ENCODE peak calls at places on chromosomes 2 and 18, in five cellular contexts. J is GM12878, X is H1, E is HepG2, A is upper lobe of left lung. Q is an unnamed sample.

GRCh38 chr2:58204195-58204959 is 36.7 kb downstream of the FANCL start:
- DNase-seq in J (no peak), A (no peak), X (no peak), E (peak; percentile 93), Q (no peak)

GRCh38 chr2:228367356-228367755 is 185.9 kb upstream of the SPHKAP start:
- DNase-seq in J (no peak), A (no peak), X (no peak), E (no peak), Q (no peak)

GRCh38 chr2:128442053-128442751 is 123.5 kb upstream of the HS6ST1 start:
- DNase-seq in J (no peak), E (peak; percentile 57), X (peak; percentile 45), A (no peak), Q (no peak)

GRCh38 chr2:38187416-38188127 is 111.6 kb upstream of the CYP1B1 start:
- DNase-seq in J (no peak), X (no peak), E (no peak), A (no peak), Q (peak; percentile 81)

GRCh38 chr2:27315122-27315521 is 6.9 kb upstream of the UCN start:
- DNase-seq in X (no peak), A (no peak), J (no peak), E (no peak), Q (no peak)

GRCh38 chr2:236352761-236353593 is 88.8 kb upstream of the ASB18 start:
- DNase-seq in A (no peak), J (no peak), X (no peak), E (no peak), Q (no peak)

GRCh38 chr2:96408631-96409542 is 73.3 kb downstream of the NCAPH start:
- DNase-seq in J (no peak), E (peak; percentile 31), A (no peak), X (no peak), Q (no peak)

GRCh38 chr2:239869272-239870155 is 155.6 kb downstream of the NDUFA10 start:
- DNase-seq in A (no peak), E (no peak), J (no peak), X (peak; percentile 30), Q (no peak)

GRCh38 chr2:127640082-127641072 is 5.6 kb upstream of the GPR17 start:
- DNase-seq in J (no peak), A (peak; percentile 66), E (peak; percentile 44), X (peak; percentile 75), Q (no peak)

GRCh38 chr18:8584798-8585197 is 24.4 kb upstream of the RAB12 start:
- DNase-seq in J (no peak), X (no peak), A (no peak), E (no peak), Q (no peak)

GRCh38 chr2:68769586-68770270 is 35.1 kb downstream of the ARHGAP25 start:
- DNase-seq in J (no peak), X (no peak), A (no peak), E (no peak), Q (no peak)

GRCh38 chr2:68987051-68987503 is 12.6 kb downstream of the GKN1 start:
- DNase-seq in J (no peak), E (no peak), X (no peak), A (no peak), Q (peak; percentile 15)

GRCh38 chr2:103174711-103175110 is 412.9 kb downstream of the TMEM182 start:
- DNase-seq in E (no peak), J (no peak), X (no peak), A (no peak), Q (no peak)

GRCh38 chr2:226796840-226797288 is 2.8 kb downstream of the IRS1 start:
- DNase-seq in X (no peak), J (no peak), E (no peak), A (peak; percentile 53), Q (no peak)

GRCh38 chr18:72762505-72763122 is 105.2 kb downstream of the NETO1 start:
- DNase-seq in J (peak; percentile 12), E (peak; percentile 62), X (no peak), A (no peak), Q (peak; percentile 12)

GRCh38 chr2:8003462-8004075 is 678.3 kb upstream of the ID2 start:
- DNase-seq in J (no peak), E (no peak), X (no peak), A (peak; percentile 62), Q (peak; percentile 32)

GRCh38 chr18:52499646-52500045 is 159.6 kb downstream of the DCC start:
- DNase-seq in J (no peak), A (no peak), X (no peak), E (peak; percentile 33), Q (no peak)

GRCh38 chr2:224163573-224164307 is 124.7 kb upstream of the SERPINE2 start:
- DNase-seq in X (peak; percentile 4), J (no peak), A (no peak), E (no peak), Q (no peak)

GRCh38 chr18:36578871-36579270 is 249.9 kb downstream of the TPGS2 start:
- DNase-seq in E (no peak), X (no peak), J (no peak), A (no peak), Q (no peak)

GRCh38 chr2:50851891-50852290 is 180.0 kb downstream of the NRXN1 start:
- DNase-seq in A (no peak), X (no peak), J (no peak), E (no peak), Q (no peak)

GRCh38 chr2:225124311-225124832 is 82.1 kb upstream of the DOCK10 start:
- DNase-seq in J (no peak), A (no peak), E (no peak), X (no peak), Q (no peak)

GRCh38 chr2:157874997-157875719 is 972 bp downstream of the ACVR1 start:
- DNase-seq in J (no peak), A (no peak), X (no peak), E (no peak), Q (peak; percentile 46)

GRCh38 chr2:48423376-48423775 is 106.6 kb upstream of the STON1 start:
- DNase-seq in E (no peak), A (no peak), X (peak; percentile 6), J (no peak), Q (no peak)

GRCh38 chr2:224865016-224865415 is 148.9 kb upstream of the CCDC195 start:
- DNase-seq in X (no peak), E (no peak), J (no peak), A (no peak), Q (no peak)

GRCh38 chr2:145412155-145412554 is 892.2 kb upstream of the ZEB2 start:
- DNase-seq in X (no peak), E (no peak), A (no peak), J (no peak), Q (no peak)
- TF ChIP-seq EP300 in X (no peak), E (no peak), A (no peak), J (no peak), Q (no peak)

DNA sequence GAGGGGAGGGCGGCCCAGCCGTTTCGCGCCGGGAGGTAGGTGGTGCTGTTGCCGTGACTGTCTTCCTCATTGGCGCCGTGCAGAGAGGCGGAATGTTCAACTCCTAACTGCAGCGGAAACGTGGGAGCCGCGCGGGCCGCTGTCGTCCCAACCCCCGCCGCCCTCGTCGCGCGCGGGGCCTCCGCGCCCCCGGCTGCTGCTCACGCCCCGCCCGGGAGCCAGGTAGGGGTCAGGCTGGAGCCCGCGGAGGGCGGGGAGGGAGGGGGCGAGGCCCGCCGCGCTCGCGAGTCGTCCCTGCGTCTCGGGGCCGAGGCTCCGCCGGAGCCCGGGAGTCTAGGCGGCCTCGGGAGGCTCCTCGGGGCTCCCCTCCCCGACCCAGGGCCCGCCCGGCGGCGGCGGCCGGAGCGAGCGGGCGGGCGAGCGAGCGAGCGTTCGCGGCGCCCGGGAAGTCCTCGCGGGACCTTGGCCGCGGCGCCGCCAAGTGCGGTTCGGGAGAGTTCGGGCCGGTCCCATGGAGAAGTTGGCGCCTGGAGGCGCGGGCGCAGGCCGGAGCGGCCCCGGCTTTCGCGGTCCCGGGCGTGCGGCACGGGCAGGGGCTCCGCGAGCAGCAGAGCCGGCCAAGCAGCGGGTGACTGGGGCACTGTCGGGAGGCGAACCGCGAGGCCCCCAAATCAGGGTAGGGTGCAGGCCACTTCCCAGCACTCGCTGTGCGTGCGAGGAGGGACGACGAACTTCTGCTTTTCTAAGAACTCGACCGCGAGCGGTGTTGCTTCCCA is at the start of gene MAP3K20:
- DNase-seq in J (peak; percentile 9), E (peak; percentile 38), A (peak; percentile 94), X (peak; percentile 77), Q (peak; percentile 63)
- TF ChIP-seq CTCF in J (peak; percentile 28), E (peak; percentile 74), A (peak; percentile 52), X (no peak), Q (peak; percentile 49)

GRCh38 chr18:2978208-2978607 is 34.7 kb downstream of the LPIN2 start:
- DNase-seq in X (no peak), A (no peak), E (no peak), J (no peak), Q (no peak)

GRCh38 chr18:2979871-2980606 is 32.9 kb downstream of the LPIN2 start:
- DNase-seq in E (no peak), J (no peak), A (no peak), X (no peak), Q (no peak)

GRCh38 chr18:2979027-2979570 is 33.8 kb downstream of the LPIN2 start:
- DNase-seq in X (no peak), E (no peak), J (no peak), A (no peak), Q (no peak)

GRCh38 chr18:2976733-2977132 is 36.2 kb downstream of the LPIN2 start:
- DNase-seq in X (no peak), E (no peak), A (no peak), J (no peak), Q (no peak)

DNA sequence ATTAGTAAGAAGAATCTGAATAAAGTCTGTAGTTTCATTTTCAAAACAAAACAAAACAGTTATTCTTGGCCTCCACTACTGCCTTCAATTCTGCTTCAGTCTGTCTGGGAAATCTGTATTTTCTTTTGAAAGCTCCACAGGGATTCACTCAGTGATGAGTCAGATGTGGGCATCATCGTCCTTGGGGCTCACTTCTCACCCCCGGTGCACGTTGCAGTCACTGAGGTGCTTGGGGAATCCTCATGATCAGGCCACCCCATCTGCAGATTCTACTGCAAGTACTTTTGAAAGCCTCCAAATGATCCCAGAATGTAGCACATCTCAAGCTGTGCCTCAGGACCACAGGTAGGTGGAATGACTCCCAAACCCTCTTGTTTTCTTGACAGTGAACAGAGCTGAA is 34.3 kb downstream of the LPIN2 start:
- DNase-seq in X (no peak), E (no peak), J (no peak), A (no peak), Q (no peak)
- TF ChIP-seq EP300 in X (no peak), E (no peak), J (no peak), A (no peak), Q (no peak)

GRCh38 chr2:47221956-47222355 is 66.8 kb upstream of the STPG4 start:
- DNase-seq in E (no peak), A (no peak), J (no peak), X (no peak), Q (no peak)

GRCh38 chr2:47222813-47223564 is 67.9 kb upstream of the STPG4 start:
- DNase-seq in J (no peak), X (no peak), E (no peak), A (no peak), Q (no peak)

GRCh38 chr2:47219970-47220369 is 64.9 kb upstream of the STPG4 start:
- DNase-seq in A (no peak), X (no peak), J (no peak), E (no peak), Q (no peak)

GRCh38 chr2:47218899-47219525 is 63.9 kb upstream of the STPG4 start:
- DNase-seq in J (no peak), E (no peak), A (peak; percentile 17), X (no peak), Q (no peak)

DNA sequence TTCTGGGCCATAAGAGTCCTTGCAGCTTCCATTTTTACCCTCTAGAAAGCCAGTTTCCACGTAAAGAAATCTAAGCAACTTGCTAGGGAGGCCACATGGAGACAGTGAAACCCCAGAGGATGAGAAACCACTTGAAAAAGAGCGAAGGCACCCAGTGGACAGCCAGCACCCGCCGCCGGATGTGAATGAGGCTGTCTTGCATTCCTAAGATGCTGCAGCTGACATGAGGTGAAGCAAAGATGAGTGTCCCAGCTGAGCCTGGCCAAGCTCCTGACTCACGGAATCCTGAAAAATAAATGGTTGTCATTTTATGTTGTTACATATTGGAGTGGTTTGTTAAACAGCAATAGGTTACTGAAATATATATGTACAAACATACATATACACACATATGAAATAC is 65.9 kb upstream of the STPG4 start:
- DNase-seq in E (no peak), A (no peak), J (no peak), X (no peak), Q (no peak)
- TF ChIP-seq CTCF in E (no peak), A (no peak), J (no peak), X (no peak), Q (no peak)

Q was measured in tibial nerve.